ENCODE peak calls at places on chromosomes 11 and 22, in four cellular contexts. X, Z, J and S are unnamed samples.

GRCh38 chr22:31140746-31141145 is 438 bp upstream of the PLA2G3 start:
- DNase-seq in X (no peak), Z (no peak), J (no peak), S (no peak)

GRCh38 chr11:20131744-20132666 is 28.3 kb downstream of the DBX1 start:
- DNase-seq in X (peak), Z (no peak), J (peak), S (no peak)

GRCh38 chr11:71437879-71438278 is 10.3 kb downstream of the DHCR7 start:
- DNase-seq in X (no peak), Z (no peak), J (no peak), S (no peak)

GRCh38 chr11:34242037-34242625 is 115.7 kb downstream of the ABTB2 start:
- DNase-seq in X (no peak), Z (no peak), J (peak), S (no peak)

GRCh38 chr22:26579331-26579886 is 10.5 kb downstream of the TPST2 start:
- DNase-seq in X (no peak), Z (no peak), J (no peak), S (no peak)

GRCh38 chr11:69981119-69981770 is 96.9 kb upstream of the ANO1 start:
- DNase-seq in X (no peak), Z (no peak), J (no peak), S (no peak)

GRCh38 chr11:6611092-6612007 is 666 bp downstream of the TAF10 start:
- DNase-seq in X (no peak), Z (no peak), J (peak), S (no peak)

GRCh38 chr11:1928038-1928890 is 8.8 kb downstream of the TNNT3 start:
- DNase-seq in X (no peak), Z (no peak), J (no peak), S (no peak)

GRCh38 chr11:62149986-62150886 is 26.4 kb downstream of the INCENP start:
- DNase-seq in X (no peak), Z (no peak), J (no peak), S (peak)

DNA sequence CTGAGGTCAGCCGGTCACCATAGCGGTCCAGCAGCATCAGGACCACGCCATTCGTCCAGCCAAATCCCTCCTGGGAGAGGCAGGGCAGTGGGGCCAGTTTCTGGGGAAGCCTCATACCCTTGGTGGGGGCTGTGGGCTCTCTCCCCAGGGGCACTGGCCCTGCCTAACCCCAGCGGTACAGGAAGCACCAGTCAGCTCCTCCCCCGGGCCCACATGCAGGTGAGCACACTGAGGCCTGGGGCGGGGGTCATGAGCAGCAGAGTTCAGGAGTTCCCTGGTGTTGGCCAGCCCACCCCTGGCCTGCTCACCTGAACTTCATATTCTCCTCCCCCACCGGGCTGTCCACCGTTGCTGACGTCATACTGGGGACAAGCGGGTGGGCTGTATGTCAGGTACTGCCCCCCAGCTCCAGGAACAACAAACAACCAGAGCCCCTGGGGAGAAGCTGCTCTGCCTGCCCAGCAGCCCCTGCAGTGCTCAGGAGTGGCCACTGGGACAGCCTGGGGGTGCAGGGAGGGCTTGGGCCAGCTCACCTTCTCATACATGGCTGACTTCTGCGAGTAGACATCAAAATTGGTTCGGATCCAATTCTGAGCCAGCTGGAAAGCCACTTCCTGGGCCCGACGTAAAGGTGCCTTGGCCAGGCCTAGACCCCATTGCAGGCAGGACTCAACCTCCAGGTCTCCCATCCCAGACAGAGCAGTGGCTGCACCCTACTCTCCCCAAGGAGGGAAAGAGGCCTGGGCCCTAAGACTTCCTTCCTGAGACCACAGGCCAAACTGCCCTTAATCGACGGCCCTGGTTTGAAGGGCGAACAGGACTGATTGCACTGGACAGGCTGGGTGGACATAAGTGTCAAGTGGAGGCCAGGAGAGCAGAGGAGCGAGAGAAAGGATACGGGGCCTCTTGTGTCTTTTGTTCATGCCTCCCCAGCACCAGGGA is 20.8 kb downstream of the TREH start:
- DNase-seq in X (no peak), Z (no peak), J (no peak), S (no peak)
- TF ChIP-seq CTCF in X (no peak), Z (peak), J (peak), S (no peak)

GRCh38 chr22:46651316-46651715 is 31.1 kb downstream of the GRAMD4 start:
- DNase-seq in X (no peak), Z (no peak), J (no peak), S (no peak)

GRCh38 chr22:46649176-46650077 is 29.2 kb downstream of the GRAMD4 start:
- DNase-seq in X (no peak), Z (no peak), J (peak), S (no peak)

GRCh38 chr22:46652930-46653331 is 32.7 kb downstream of the GRAMD4 start:
- DNase-seq in X (no peak), Z (no peak), J (peak), S (no peak)

GRCh38 chr22:46652081-46652929 is 32.1 kb downstream of the GRAMD4 start:
- DNase-seq in X (no peak), Z (no peak), J (peak), S (no peak)

GRCh38 chr22:46650078-46650810 is 30.1 kb downstream of the GRAMD4 start:
- DNase-seq in X (no peak), Z (no peak), J (no peak), S (no peak)
- TF ChIP-seq CTCF in X (no peak), Z (no peak), J (no peak), S (no peak)

GRCh38 chr11:47488111-47488510 is 39.2 kb upstream of the RAPSN start:
- DNase-seq in X (no peak), Z (no peak), J (no peak), S (no peak)
- TF ChIP-seq CTCF in X (no peak), Z (no peak), J (no peak), S (no peak)

DNA sequence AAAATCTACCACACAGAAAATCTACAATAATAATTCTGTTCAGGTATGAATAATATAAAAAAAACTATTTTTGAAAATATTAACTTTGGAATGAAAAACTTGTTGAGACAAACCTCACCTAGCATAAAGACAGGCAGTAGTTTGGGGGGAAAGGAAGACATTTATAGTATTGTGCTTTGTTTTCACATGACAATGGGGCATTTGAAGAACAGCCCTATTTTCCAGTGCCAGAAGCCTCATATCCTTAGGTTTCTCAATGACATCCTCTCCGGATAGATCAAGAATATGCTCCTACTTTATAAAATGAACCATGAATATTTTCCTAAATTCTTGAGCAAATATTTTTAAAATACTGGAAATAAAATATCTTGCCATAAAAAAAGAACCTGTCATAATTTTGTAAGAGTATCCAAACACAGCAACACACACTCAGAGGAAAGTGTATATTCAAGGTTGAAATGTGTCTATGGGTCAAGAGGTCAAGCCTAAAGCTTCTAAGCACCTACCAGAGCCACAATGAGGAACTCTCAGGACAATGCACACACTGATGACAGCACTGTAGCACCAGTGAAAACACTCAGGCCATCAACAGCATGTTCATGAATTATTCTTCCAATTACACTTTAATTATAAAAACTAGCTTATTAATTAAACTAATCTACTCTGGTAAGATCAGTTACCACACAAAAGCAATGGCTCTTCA is 68.7 kb downstream of the MRTFA start:
- DNase-seq in X (no peak), Z (no peak), J (no peak), S (no peak)
- TF ChIP-seq CTCF in X (no peak), Z (no peak), J (no peak), S (no peak)

GRCh38 chr11:126483796-126484195 is 128.3 kb downstream of the ST3GAL4 start:
- DNase-seq in X (no peak), Z (no peak), J (no peak), S (no peak)

GRCh38 chr11:126487711-126488110 is 132.2 kb downstream of the ST3GAL4 start:
- DNase-seq in X (no peak), Z (no peak), J (no peak), S (no peak)

GRCh38 chr11:126484266-126484665 is 128.8 kb downstream of the ST3GAL4 start:
- DNase-seq in X (no peak), Z (no peak), J (peak), S (no peak)

GRCh38 chr11:126485986-126486635 is 130.6 kb downstream of the ST3GAL4 start:
- DNase-seq in X (no peak), Z (no peak), J (no peak), S (no peak)

GRCh38 chr11:126485021-126485781 is 129.7 kb downstream of the ST3GAL4 start:
- DNase-seq in X (no peak), Z (no peak), J (peak), S (no peak)
- TF ChIP-seq CTCF in X (no peak), Z (no peak), J (no peak), S (no peak)

GRCh38 chr11:66688561-66689534 is 11.2 kb upstream of the RBM4B start:
- DNase-seq in X (no peak), Z (no peak), J (no peak), S (no peak)
- TF ChIP-seq CTCF in X (no peak), Z (no peak), J (no peak), S (no peak)